ENCODE peak calls at places on chromosome 22, in five cellular contexts. S is hypothalamus; D is SJSA1; H is activated CD4-positive, alpha-beta T cell treated with anti-CD3 and anti-CD28 coated beads, Interleukin-2, amount 50 U/mL, for 1 hour; I is HCT116. C is an unnamed sample.

GRCh38 chr22:37678372-37678771 is 2.9 kb downstream of the LGALS1 start:
- DNase-seq in H (no peak), D (no peak), S (no peak), I (no peak), C (no peak)

GRCh38 chr22:30047364-30047738 is 32.9 kb upstream of the HORMAD2 start:
- DNase-seq in H (peak; percentile 24), I (no peak), D (peak; percentile 19), S (no peak), C (no peak)

GRCh38 chr22:29700949-29701927 is 18.6 kb upstream of the CABP7 start:
- DNase-seq in H (peak; percentile 6), D (no peak), S (no peak), I (peak; percentile 51), C (no peak)

GRCh38 chr22:33743756-33744155 is 176.5 kb downstream of the LARGE1 start:
- DNase-seq in D (no peak), S (no peak), H (no peak), I (no peak), C (no peak)

GRCh38 chr22:44460287-44461082 is 37.5 kb downstream of the RTL6 start:
- DNase-seq in S (no peak), H (no peak), D (no peak), I (no peak), C (no peak)

GRCh38 chr22:32621656-32622003 is 147.0 kb downstream of the FBXO7 start:
- DNase-seq in I (no peak), D (no peak), H (no peak), S (no peak), C (no peak)

GRCh38 chr22:44404341-44405020 is 91.7 kb upstream of the SHISAL1 start:
- DNase-seq in S (no peak), I (no peak), H (no peak), D (no peak), C (no peak)

GRCh38 chr22:32619614-32620426 is 145.2 kb downstream of the FBXO7 start:
- DNase-seq in H (no peak), S (no peak), I (no peak), D (peak; percentile 69), C (no peak)